ENCODE peak calls at places on chromosomes 12 and 14, in eight cellular contexts. Z, Q, C, J, V, B, I and T are unnamed samples.

GRCh38 chr14:22598896-22599244 is 770 bp downstream of the ABHD4 start:
- DNase-seq in Z (peak; percentile 71), Q (no peak), C (peak; percentile 77), J (no peak), V (peak; percentile 71), B (peak; percentile 16), I (no peak), T (no peak)

GRCh38 chr12:122974274-122974891 is 661 bp upstream of the OGFOD2 start:
- DNase-seq in Z (peak; percentile 99), Q (peak; percentile 98), C (peak; percentile 98), J (peak; percentile 99), V (peak; percentile 98), B (peak; percentile 97), I (peak; percentile 98), T (peak; percentile 98)

GRCh38 chr12:121805800-121806555 is 2.2 kb downstream of the SETD1B start:
- DNase-seq in Z (no peak), Q (no peak), C (no peak), J (no peak), V (no peak), B (no peak), I (no peak), T (no peak)

GRCh38 chr14:76924363-76925151 is 98.3 kb downstream of the LRRC74A start:
- DNase-seq in Z (peak; percentile 26), Q (no peak), C (no peak), J (no peak), V (no peak), B (no peak), I (no peak), T (peak; percentile 36)

GRCh38 chr12:27571463-27571862 is 47.5 kb downstream of the PPFIBP1 start:
- DNase-seq in Z (peak; percentile 91), Q (no peak), C (no peak), J (no peak), V (peak; percentile 91), B (no peak), I (no peak), T (no peak)

GRCh38 chr14:54129850-54130640 is 173.4 kb upstream of the BMP4 start:
- DNase-seq in Z (peak; percentile 8), Q (no peak), C (no peak), J (no peak), V (peak; percentile 52), B (no peak), I (no peak), T (no peak)

GRCh38 chr12:124609041-124609984 is 41.9 kb upstream of the NCOR2 start:
- DNase-seq in Z (peak; percentile 45), Q (peak; percentile 75), C (peak; percentile 92), J (peak; percentile 81), V (peak; percentile 34), B (peak; percentile 64), I (peak; percentile 87), T (peak; percentile 81)

GRCh38 chr12:53427905-53428594 is 4.4 kb downstream of the AMHR2 start:
- DNase-seq in Z (peak; percentile 61), Q (no peak), C (no peak), J (no peak), V (peak; percentile 97), B (peak; percentile 80), I (no peak), T (no peak)

GRCh38 chr12:86249856-86250255 is 6.3 kb downstream of the MGAT4C start:
- DNase-seq in Z (peak; percentile 9), Q (no peak), C (peak; percentile 21), J (no peak), V (peak; percentile 70), B (no peak), I (no peak), T (no peak)

GRCh38 chr12:47986832-47987231 is 17.4 kb downstream of the COL2A1 start:
- DNase-seq in Z (no peak), Q (no peak), C (no peak), J (no peak), V (no peak), B (no peak), I (no peak), T (no peak)

GRCh38 chr14:24889843-24890242 is 160.1 kb downstream of the STXBP6 start:
- DNase-seq in Z (no peak), Q (no peak), C (no peak), J (no peak), V (peak; percentile 57), B (no peak), I (no peak), T (no peak)

GRCh38 chr12:19121449-19122018 is 8.0 kb upstream of the PLEKHA5 start:
- DNase-seq in Z (no peak), Q (no peak), C (no peak), J (no peak), V (peak; percentile 45), B (no peak), I (no peak), T (no peak)

GRCh38 chr14:51208982-51209381 is 31.1 kb upstream of the TMX1 start:
- DNase-seq in Z (no peak), Q (no peak), C (no peak), J (no peak), V (no peak), B (no peak), I (no peak), T (no peak)

GRCh38 chr12:132724506-132725220 is 14.0 kb downstream of the PGAM5 start:
- DNase-seq in Z (no peak), Q (no peak), C (no peak), J (no peak), V (no peak), B (no peak), I (no peak), T (no peak)

GRCh38 chr14:85313801-85314207 is 216.1 kb upstream of the FLRT2 start:
- DNase-seq in Z (peak; percentile 36), Q (no peak), C (no peak), J (no peak), V (peak; percentile 57), B (no peak), I (no peak), T (no peak)

GRCh38 chr14:85310491-85311272 is 219.3 kb upstream of the FLRT2 start:
- DNase-seq in Z (no peak), Q (no peak), C (no peak), J (no peak), V (no peak), B (no peak), I (no peak), T (no peak)

DNA sequence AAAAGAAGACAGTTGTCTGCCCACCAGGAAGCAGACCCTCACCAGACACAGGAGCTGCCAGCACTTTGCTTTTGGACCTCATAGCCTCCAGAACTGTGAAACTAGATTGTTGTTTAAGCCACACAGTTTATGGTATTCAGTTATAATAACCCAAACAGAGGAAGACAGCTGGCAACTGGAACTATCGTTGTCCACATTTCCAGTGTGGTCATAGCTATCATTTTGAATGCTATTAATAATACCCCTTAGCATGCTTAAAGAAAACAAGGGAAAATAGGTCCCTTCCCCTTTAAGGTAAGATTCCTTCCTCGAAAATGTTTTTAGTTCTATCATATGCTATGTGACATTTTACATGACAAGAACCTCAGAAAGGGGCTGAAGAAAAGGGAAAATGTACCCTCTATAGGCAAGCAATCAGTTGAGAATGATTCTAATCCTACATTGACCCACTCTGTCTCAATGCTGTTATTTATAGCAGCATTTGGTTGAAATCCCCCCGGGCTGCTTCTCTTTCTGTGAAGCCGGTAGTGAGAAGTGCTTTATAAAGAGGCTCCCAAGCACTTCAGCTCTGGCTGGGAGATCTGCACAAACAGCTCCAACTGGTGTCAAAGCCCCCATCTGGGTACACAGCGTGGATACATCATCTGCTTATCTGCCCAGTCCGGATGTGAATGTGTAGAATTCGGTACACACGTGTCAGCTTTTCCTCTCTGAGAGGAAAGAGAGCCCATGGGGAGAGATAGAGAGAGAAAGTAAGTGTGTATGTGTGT is 221.2 kb upstream of the FLRT2 start:
- DNase-seq in Z (no peak), Q (no peak), C (no peak), J (no peak), V (no peak), B (no peak), I (no peak), T (no peak)
- H3K27ac ChIP-seq in Z (no peak overlapping the region), Q (no peak overlapping the region), C (no peak overlapping the region), J (no peak overlapping the region), V (no peak overlapping the region), B (no peak overlapping the region), I (no peak overlapping the region), T (no peak overlapping the region)

GRCh38 chr14:27367345-27367744 is 769.5 kb upstream of the NOVA1 start:
- DNase-seq in Z (no peak), Q (no peak), C (no peak), J (no peak), V (no peak), B (no peak), I (no peak), T (no peak)
- H3K27ac ChIP-seq in Z (no peak overlapping the region), Q (no peak overlapping the region), C (no peak overlapping the region), J (no peak overlapping the region), V (no peak overlapping the region), B (no peak overlapping the region), I (no peak overlapping the region), T (no peak overlapping the region)

DNA sequence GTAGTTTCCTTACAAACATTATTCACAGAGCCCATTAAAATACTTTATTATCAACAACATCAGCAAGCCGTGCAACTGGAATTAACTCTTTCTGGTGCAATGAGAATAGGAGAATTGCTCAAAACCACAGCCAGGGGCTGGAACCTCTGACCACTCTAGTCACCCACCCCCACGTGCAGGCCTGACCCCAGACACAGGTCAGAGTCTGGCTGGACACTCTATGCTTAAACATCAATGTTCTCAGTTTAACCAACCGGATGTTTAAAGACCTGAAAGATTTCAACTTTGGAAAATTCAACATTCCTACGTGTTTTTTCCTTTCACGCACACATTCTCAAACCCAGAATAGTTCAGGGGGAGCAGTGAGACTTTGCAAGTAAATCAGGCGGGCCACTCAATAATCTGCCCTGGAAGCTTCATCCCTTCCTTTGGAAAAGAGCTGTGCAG is 65.1 kb downstream of the FOXN3 start:
- DNase-seq in Z (no peak), Q (no peak), C (no peak), J (no peak), V (no peak), B (no peak), I (no peak), T (no peak)
- H3K27ac ChIP-seq in Z (no peak overlapping the region), Q (no peak overlapping the region), C (peak overlapping the region; percentile 61), J (peak overlapping the region; percentile 50), V (peak overlapping the region; percentile 63), B (no peak overlapping the region), I (peak overlapping the region; percentile 67), T (peak overlapping the region; percentile 43)

GRCh38 chr14:89417111-89417468 is at the start of gene FOXN3:
- DNase-seq in Z (peak; percentile 91), Q (peak; percentile 94), C (peak; percentile 92), J (peak; percentile 92), V (peak; percentile 86), B (peak; percentile 78), I (peak; percentile 95), T (peak; percentile 82)

GRCh38 chr14:89417469-89418225 is 614 bp upstream of the FOXN3 start:
- DNase-seq in Z (peak; percentile 57), Q (peak; percentile 57), C (peak; percentile 71), J (peak; percentile 61), V (peak; percentile 33), B (peak; percentile 54), I (peak; percentile 81), T (peak; percentile 40)

GRCh38 chr14:89419973-89420482 is 3.0 kb upstream of the FOXN3 start:
- DNase-seq in Z (no peak), Q (no peak), C (no peak), J (no peak), V (no peak), B (no peak), I (no peak), T (no peak)

GRCh38 chr14:89418976-89419375 is 1.9 kb upstream of the FOXN3 start:
- DNase-seq in Z (no peak), Q (no peak), C (peak; percentile 64), J (no peak), V (no peak), B (no peak), I (no peak), T (no peak)

DNA sequence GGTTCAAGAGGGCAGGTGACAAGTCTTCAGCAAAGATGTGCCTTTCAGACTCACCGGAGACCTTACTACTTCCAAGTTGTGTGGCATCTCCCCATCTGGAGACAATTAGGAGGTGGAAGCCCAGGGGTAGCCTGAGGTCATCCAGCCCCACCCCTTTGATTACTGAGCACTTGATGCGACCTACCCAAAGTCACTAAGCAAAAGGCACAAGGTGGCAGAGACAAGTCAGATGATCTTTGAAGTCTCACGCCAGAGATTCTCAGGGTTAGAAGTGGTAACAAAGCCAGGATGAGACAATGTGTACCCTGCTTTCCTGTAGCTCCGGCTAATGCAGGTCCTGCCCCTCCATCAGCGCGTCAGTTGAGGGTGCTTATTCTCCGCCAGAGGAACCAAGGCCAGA is 1.4 kb upstream of the FOXN3 start:
- DNase-seq in Z (no peak), Q (no peak), C (no peak), J (no peak), V (no peak), B (no peak), I (no peak), T (no peak)
- H3K27ac ChIP-seq in Z (no peak overlapping the region), Q (peak overlapping the region; percentile 81), C (peak overlapping the region; percentile 91), J (peak overlapping the region; percentile 97), V (no peak overlapping the region), B (peak overlapping the region; percentile 84), I (peak overlapping the region; percentile 98), T (peak overlapping the region; percentile 71)